ENCODE peak calls at places on chromosomes 16 and 17, in seven cellular contexts. N is fibroblast of lung; D is germinal center; K is naive B cell; F is stimulated activated CD4-positive, alpha-beta T cell treated with anti-CD3 and anti-CD28 coated beads, Interleukin-1b, Interleukin-23, amount 100 ng/mL, for 1 hour; R is tibial artery; L is non-pigmented ciliary epithelial cell. A is an unnamed sample.

GRCh38 chr16:759110-759910 is 1.2 kb upstream of the MSLN start:
- DNase-seq in K (no peak), F (no peak), L (no peak), N (no peak), R (no peak), D (no peak), A (no peak)

GRCh38 chr17:43832976-43833829 is at the start of gene MPP3:
- DNase-seq in F (no peak), K (peak), R (peak), N (peak), L (no peak), D (peak), A (no peak)

GRCh38 chr16:59878479-59878878 is 1144.4 kb upstream of the GOT2 start:
- DNase-seq in D (no peak), F (no peak), K (no peak), R (no peak), N (peak), L (peak), A (no peak)

GRCh38 chr17:51668155-51668962 is 408.0 kb downstream of the UTP18 start:
- DNase-seq in F (no peak), N (no peak), R (no peak), K (no peak), D (no peak), L (no peak), A (no peak)

GRCh38 chr16:85157813-85158701 is 45.8 kb upstream of the CIBAR2 start:
- DNase-seq in N (no peak), K (peak), L (no peak), F (no peak), R (no peak), D (no peak), A (no peak)

GRCh38 chr17:78973196-78973595 is 6.5 kb downstream of the LGALS3BP start:
- DNase-seq in N (no peak), F (no peak), R (no peak), L (no peak), D (no peak), K (no peak), A (no peak)

GRCh38 chr17:59804910-59805381 is 87.8 kb downstream of the TUBD1 start:
- DNase-seq in R (no peak), N (peak), D (no peak), F (no peak), K (no peak), L (no peak), A (no peak)

GRCh38 chr17:76439314-76439928 is 13.5 kb downstream of the UBE2O start:
- DNase-seq in F (no peak), D (no peak), R (no peak), K (no peak), L (no peak), N (no peak), A (peak)

GRCh38 chr17:50916026-50916707 is 50.0 kb upstream of the TOB1 start:
- DNase-seq in D (no peak), N (no peak), R (no peak), L (no peak), K (no peak), F (no peak), A (no peak)

GRCh38 chr17:75927286-75927922 is 13.4 kb downstream of the FBF1 start:
- DNase-seq in F (no peak), L (no peak), N (peak), D (peak), K (no peak), R (no peak), A (no peak)

GRCh38 chr17:10735821-10736220 is 6.0 kb upstream of the TMEM220 start:
- DNase-seq in K (no peak), F (no peak), N (no peak), R (no peak), D (no peak), L (no peak), A (no peak)

GRCh38 chr17:49548506-49549310 is 27.0 kb upstream of the NXPH3 start:
- DNase-seq in R (no peak), N (peak), K (no peak), F (no peak), L (no peak), D (no peak), A (peak)

GRCh38 chr17:64420143-64420670 is 28.7 kb upstream of the MILR1 start:
- DNase-seq in L (peak), N (peak), F (no peak), K (peak), R (no peak), D (peak), A (no peak)

GRCh38 chr17:75826561-75827290 is 17.5 kb downstream of the UNC13D start:
- DNase-seq in R (no peak), D (no peak), N (no peak), L (no peak), F (no peak), K (no peak), A (no peak)

GRCh38 chr16:57167951-57168350 is 17.9 kb downstream of the PSME3IP1 start:
- DNase-seq in F (no peak), N (peak), L (peak), D (peak), K (peak), R (no peak), A (no peak)

GRCh38 chr16:11956558-11956957 is 8.5 kb upstream of the TNFRSF17 start:
- DNase-seq in K (no peak), F (no peak), L (no peak), N (no peak), R (no peak), D (no peak), A (no peak)

GRCh38 chr17:7509937-7510336 is 25.8 kb downstream of the POLR2A start:
- DNase-seq in K (no peak), N (no peak), L (no peak), F (no peak), D (no peak), R (no peak), A (no peak)

GRCh38 chr16:57084257-57084770 is 8.1 kb upstream of the CPNE2 start:
- DNase-seq in K (peak), R (peak), D (peak), F (peak), N (peak), L (no peak), A (peak)

GRCh38 chr17:76297436-76297835 is 10.6 kb downstream of the QRICH2 start:
- DNase-seq in F (no peak), R (no peak), D (no peak), N (no peak), K (no peak), L (no peak), A (no peak)

GRCh38 chr17:44004077-44004760 is at the start of gene NAGS:
- DNase-seq in D (no peak), N (peak), K (peak), L (no peak), R (no peak), F (no peak), A (no peak)

GRCh38 chr16:88649924-88650748 is 717 bp downstream of the CYBA start:
- DNase-seq in N (no peak), L (no peak), F (no peak), D (peak), R (peak), K (peak), A (peak)

GRCh38 chr16:50842589-50842988 is 100.7 kb downstream of the CYLD start:
- DNase-seq in R (no peak), F (no peak), D (no peak), L (no peak), K (no peak), N (no peak), A (no peak)

GRCh38 chr17:31540602-31541307 is 149.3 kb downstream of the RAB11FIP4 start:
- DNase-seq in R (no peak), D (no peak), L (no peak), N (no peak), K (no peak), F (no peak), A (no peak)

GRCh38 chr17:4023220-4023619 is 59.0 kb upstream of the ATP2A3 start:
- DNase-seq in L (no peak), D (no peak), R (no peak), F (no peak), K (no peak), N (no peak), A (no peak)

GRCh38 chr17:2064980-2065785 is 10.3 kb downstream of the HIC1 start:
- DNase-seq in K (no peak), R (no peak), D (peak), N (no peak), F (no peak), L (no peak), A (no peak)

GRCh38 chr17:39800540-39800939 is 62.8 kb downstream of the GRB7 start:
- DNase-seq in D (no peak), F (peak), R (no peak), K (peak), N (no peak), L (no peak), A (no peak)

A was measured in cardiac septum.